ENCODE peak calls at places on chromosome 21, in ten cellular contexts. A is CD8-positive, alpha-beta memory T cell; K is A549; Q is lower lobe of right lung; C is IMR-90; R is mammary epithelial cell; S is left ventricle myocardium inferior; D is upper lobe of right lung; E is CD4-positive, alpha-beta memory T cell; L is CD4-positive, CD25-positive, alpha-beta regulatory T cell. J is an unnamed sample. For H3K4me1, the result is how much of the 10 kb centered on the place peaks cover.

GRCh38 chr21:41991659-41992058 is 18.5 kb downstream of the ZBTB21 start:
- DNase-seq in D (no peak), K (no peak), R (no peak), E (no peak), A (no peak), Q (no peak), L (no peak), C (no peak), S (no peak), J (no peak)

GRCh38 chr21:22554690-22555316 is 1556.6 kb downstream of the NCAM2 start:
- DNase-seq in K (no peak), E (no peak), C (no peak), R (no peak), S (no peak), Q (no peak), A (no peak), L (no peak), D (no peak), J (no peak)

GRCh38 chr21:37430184-37430821 is 63.7 kb downstream of the DYRK1A start:
- DNase-seq in Q (no peak), R (peak), D (no peak), E (no peak), C (no peak), K (no peak), A (no peak), S (no peak), L (peak), J (no peak)

GRCh38 chr21:29418813-29419212 is 120.1 kb downstream of the BACH1 start:
- DNase-seq in L (no peak), C (no peak), D (no peak), K (no peak), Q (no peak), R (no peak), E (no peak), S (no peak), A (no peak), J (no peak)

GRCh38 chr21:29647353-29647781 is 292.4 kb downstream of the GRIK1 start:
- DNase-seq in E (no peak), A (no peak), K (no peak), S (no peak), C (peak), D (no peak), R (no peak), Q (no peak), L (no peak), J (no peak)

GRCh38 chr21:14736162-14736561 is 190.0 kb upstream of the SAMSN1 start:
- DNase-seq in A (no peak), C (no peak), L (peak), D (no peak), S (no peak), Q (no peak), K (no peak), R (no peak), E (no peak), J (no peak)

GRCh38 chr21:39444406-39445145 is 1.0 kb downstream of the LCA5L start:
- DNase-seq in C (peak), L (no peak), S (no peak), K (peak), E (no peak), A (no peak), Q (no peak), R (peak), D (no peak), J (no peak)

GRCh38 chr21:29149771-29150425 is 19.5 kb downstream of the MAP3K7CL start:
- DNase-seq in D (no peak), L (no peak), Q (no peak), K (no peak), R (no peak), S (no peak), C (peak), E (no peak), A (no peak), J (no peak)

GRCh38 chr21:43368685-43369084 is 58.2 kb downstream of the SIK1 start:
- DNase-seq in S (no peak), L (no peak), K (no peak), R (no peak), E (no peak), A (no peak), C (no peak), Q (no peak), D (no peak), J (no peak)

GRCh38 chr21:38989097-38989744 is 183.5 kb downstream of the ETS2 start:
- DNase-seq in A (no peak), S (no peak), Q (no peak), D (no peak), R (no peak), E (no peak), K (no peak), C (no peak), L (no peak), J (no peak)

GRCh38 chr21:37915516-37915915 is 741 bp downstream of the KCNJ6 start:
- DNase-seq in S (no peak), R (peak), Q (no peak), K (no peak), L (no peak), E (no peak), D (no peak), A (no peak), C (no peak), J (no peak)

GRCh38 chr21:20999567-21000169 is 1.5 kb downstream of the NCAM2 start:
- DNase-seq in R (peak), E (peak), C (peak), Q (no peak), A (no peak), L (peak), S (no peak), K (no peak), D (no peak), J (no peak)

GRCh38 chr21:26909972-26910371 is 56.9 kb downstream of the ADAMTS5 start:
- DNase-seq in D (no peak), K (no peak), A (no peak), L (no peak), Q (no peak), C (no peak), R (no peak), S (no peak), E (no peak), J (no peak)

GRCh38 chr21:41725421-41726021 is 41.3 kb downstream of the RIPK4 start:
- DNase-seq in D (no peak), E (no peak), S (no peak), R (no peak), K (no peak), A (no peak), Q (no peak), C (no peak), L (no peak), J (no peak)

GRCh38 chr21:37711294-37711844 is 204.9 kb downstream of the KCNJ6 start:
- DNase-seq in D (no peak), E (no peak), Q (no peak), K (no peak), S (no peak), A (no peak), L (no peak), R (no peak), C (no peak), J (no peak)

GRCh38 chr21:21101911-21102310 is 103.7 kb downstream of the NCAM2 start:
- DNase-seq in C (peak), S (no peak), D (no peak), Q (no peak), L (no peak), R (no peak), K (no peak), E (no peak), A (no peak), J (no peak)

GRCh38 chr21:37259426-37259825 is 7.7 kb downstream of the VPS26C start:
- DNase-seq in L (no peak), A (no peak), Q (no peak), S (no peak), C (peak), K (no peak), D (no peak), E (no peak), R (no peak), J (no peak)

GRCh38 chr21:38498057-38498833 is at the start of gene ERG:
- DNase-seq in R (no peak), D (no peak), E (no peak), S (peak), A (no peak), L (no peak), Q (no peak), K (no peak), C (no peak), J (no peak)

GRCh38 chr21:26845066-26845749 is at the start of gene ADAMTS1:
- DNase-seq in K (no peak), C (peak), S (peak), Q (peak), D (peak), A (peak), E (no peak), R (peak), L (no peak), J (peak)

GRCh38 chr21:32747396-32747795 is 19.6 kb upstream of the SYNJ1 start:
- DNase-seq in K (no peak), C (no peak), D (no peak), Q (no peak), E (no peak), S (no peak), A (no peak), R (no peak), L (peak), J (no peak)
- H3K27ac ChIP-seq in K (no peak), C (no peak), D (no peak), Q (no peak), E (no peak), S (no peak), A (no peak), R (no peak), L (no peak), J (no peak)

GRCh38 chr21:35953570-35953969 is 106.8 kb downstream of the SETD4 start:
- DNase-seq in S (no peak), R (no peak), L (no peak), E (no peak), K (no peak), D (no peak), C (no peak), A (no peak), Q (no peak), J (no peak)
- H3K4me1 ChIP-seq in S (under half), R (under half), L (under half), E (under half), K (under half), D (under half), C (under half), A (under half), Q (under half), J (under half)

GRCh38 chr21:16378570-16378969 is 648.8 kb downstream of the USP25 start:
- DNase-seq in A (no peak), L (no peak), R (no peak), Q (no peak), K (no peak), E (no peak), S (no peak), D (no peak), C (no peak), J (no peak)
- H3K27ac ChIP-seq in A (no peak), L (no peak), R (no peak), Q (no peak), K (no peak), E (no peak), S (peak), D (no peak), C (no peak), J (no peak)

DNA sequence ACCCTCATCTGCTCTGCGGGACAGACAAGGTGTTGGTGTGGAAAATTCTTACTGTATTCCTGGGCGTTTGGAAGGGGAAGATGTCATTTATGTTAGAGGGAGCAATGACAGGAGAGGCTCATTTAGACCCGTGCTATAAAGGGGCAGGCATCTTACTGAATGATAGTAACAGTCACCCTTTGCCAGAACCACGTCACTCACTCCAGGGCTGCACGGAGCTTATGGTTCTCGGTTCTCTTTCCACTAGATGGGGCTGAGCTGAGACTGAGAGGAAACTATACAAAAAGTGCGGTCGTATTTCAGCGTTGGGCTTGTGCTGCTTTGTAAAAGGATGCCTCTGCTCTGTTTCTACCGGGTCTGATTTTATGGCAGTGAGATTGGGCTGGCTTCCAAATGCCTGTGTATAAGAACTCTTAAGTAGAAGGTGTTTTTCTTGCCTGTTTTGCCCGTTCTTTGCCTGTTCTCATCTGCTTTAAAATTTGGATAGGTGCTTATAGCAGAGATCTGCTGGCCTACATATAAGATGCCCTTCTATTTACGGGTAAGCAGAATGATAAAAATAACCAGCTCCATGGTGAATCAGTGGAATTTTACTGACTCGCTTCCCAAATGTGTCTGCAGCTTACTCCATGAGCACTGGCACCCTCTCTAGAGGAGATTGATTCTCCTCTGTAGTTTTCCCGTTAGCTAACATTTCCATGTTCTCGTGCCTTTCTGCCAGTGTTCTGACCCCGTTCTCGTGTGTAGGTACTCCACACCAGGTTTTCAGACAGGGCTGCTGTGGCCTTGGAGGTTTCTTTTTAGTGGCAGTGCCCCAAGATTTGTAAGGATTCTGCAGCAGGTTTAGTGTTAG is 55.9 kb downstream of the MRPS6 start:
- DNase-seq in Q (no peak), D (no peak), A (peak), S (peak), C (peak), E (peak), L (peak), K (no peak), R (peak), J (no peak)
- H3K4me1 ChIP-seq in Q (under half), D (under half), A (half or more), S (half or more), C (under half), E (half or more), L (half or more), K (under half), R (under half), J (under half)

DNA sequence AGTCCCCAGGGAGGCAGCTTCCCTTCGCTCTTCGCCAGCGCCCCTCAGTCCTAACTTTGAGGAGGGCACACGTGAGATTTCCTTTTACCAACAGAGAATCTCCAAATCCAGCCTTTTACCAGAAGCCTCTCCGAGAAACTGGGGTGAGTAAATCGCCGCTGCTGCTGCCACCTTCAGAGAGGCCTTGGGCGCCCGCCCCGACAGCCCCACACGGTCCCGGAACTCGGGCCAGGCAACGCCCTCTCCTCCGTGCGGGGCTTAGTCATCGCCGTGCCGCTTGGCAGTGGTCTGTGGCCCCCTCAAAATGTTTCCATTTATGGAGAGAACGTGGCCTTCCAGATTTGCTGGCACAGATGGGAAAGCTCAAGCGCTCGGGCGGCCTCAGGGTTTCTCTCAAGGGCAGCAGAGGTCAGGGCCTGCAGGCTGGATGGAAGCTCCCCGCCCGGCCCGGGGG is 41.4 kb upstream of the COL6A2 start:
- DNase-seq in S (peak), C (peak), A (no peak), R (no peak), L (no peak), Q (peak), K (no peak), D (peak), E (no peak), J (peak)
- H3K27ac ChIP-seq in S (peak), C (peak), A (no peak), R (no peak), L (no peak), Q (peak), K (no peak), D (peak), E (no peak), J (peak)

GRCh38 chr21:32131960-32132359 is 146.9 kb downstream of the MIS18A start:
- DNase-seq in D (no peak), S (no peak), Q (no peak), K (peak), C (peak), A (no peak), E (no peak), L (no peak), R (no peak), J (no peak)

GRCh38 chr21:32131164-32131563 is 147.7 kb downstream of the MIS18A start:
- DNase-seq in K (no peak), C (no peak), R (no peak), E (no peak), D (no peak), A (no peak), Q (no peak), S (no peak), L (no peak), J (no peak)

GRCh38 chr21:32132911-32133310 is 145.9 kb downstream of the MIS18A start:
- DNase-seq in R (no peak), L (no peak), Q (no peak), C (no peak), E (no peak), D (no peak), S (no peak), K (no peak), A (no peak), J (no peak)

GRCh38 chr21:32130031-32130891 is 148.6 kb downstream of the MIS18A start:
- DNase-seq in S (no peak), K (no peak), D (no peak), R (no peak), A (no peak), Q (no peak), C (no peak), L (no peak), E (no peak), J (no peak)

GRCh38 chr21:32132409-32132808 is 146.4 kb downstream of the MIS18A start:
- DNase-seq in R (no peak), K (no peak), E (no peak), Q (no peak), C (no peak), L (no peak), S (no peak), D (no peak), A (no peak), J (no peak)
- H3K4me1 ChIP-seq in R (under half), K (under half), E (under half), Q (under half), C (under half), L (under half), S (under half), D (under half), A (under half), J (under half)

GRCh38 chr21:15774590-15774989 is 44.8 kb downstream of the USP25 start:
- DNase-seq in E (no peak), K (no peak), C (peak), S (no peak), R (peak), L (no peak), D (no peak), Q (no peak), A (no peak), J (no peak)
- H3K27ac ChIP-seq in E (no peak), K (no peak), C (no peak), S (no peak), R (peak), L (no peak), D (no peak), Q (no peak), A (no peak), J (no peak)